ENCODE peak calls at places on chromosomes 11 and 22, in five cellular contexts. One of them, this sample, is unnamed.

GRCh38 chr11:92083123-92083522 is 141.5 kb upstream of the FAT3 start:
- DNase-seq in stomach: no peak
- DNase-seq in colonic mucosa: no peak
- DNase-seq in LHCN-M2: no peak
- DNase-seq in body of pancreas: no peak
- DNase-seq in this sample: no peak

GRCh38 chr11:132540586-132540985 is 991.7 kb downstream of the OPCML start:
- DNase-seq in body of pancreas: no peak
- DNase-seq in stomach: no peak
- DNase-seq in colonic mucosa: no peak
- DNase-seq in LHCN-M2: no peak
- DNase-seq in this sample: no peak

GRCh38 chr11:9774591-9775392 is 110.9 kb downstream of the SWAP70 start:
- DNase-seq in colonic mucosa: no peak
- DNase-seq in body of pancreas: no peak
- DNase-seq in LHCN-M2: peak
- DNase-seq in stomach: no peak
- DNase-seq in this sample: no peak

GRCh38 chr11:74492084-74492483 is 1.4 kb downstream of the LIPT2 start:
- DNase-seq in colonic mucosa: no peak
- DNase-seq in LHCN-M2: peak
- DNase-seq in stomach: no peak
- DNase-seq in body of pancreas: no peak
- DNase-seq in this sample: no peak

GRCh38 chr11:60863550-60864521 is 3.5 kb upstream of the ZP1 start:
- DNase-seq in body of pancreas: no peak
- DNase-seq in colonic mucosa: no peak
- DNase-seq in LHCN-M2: no peak
- DNase-seq in stomach: no peak
- DNase-seq in this sample: no peak

GRCh38 chr22:23207786-23208325 is 27.5 kb downstream of the BCR start:
- DNase-seq in colonic mucosa: no peak
- DNase-seq in LHCN-M2: no peak
- DNase-seq in body of pancreas: peak
- DNase-seq in stomach: no peak
- DNase-seq in this sample: no peak

GRCh38 chr11:23406131-23406819 is 546.0 kb upstream of the CCDC179 start:
- DNase-seq in body of pancreas: no peak
- DNase-seq in colonic mucosa: no peak
- DNase-seq in LHCN-M2: no peak
- DNase-seq in stomach: no peak
- DNase-seq in this sample: no peak

GRCh38 chr11:131776211-131776610 is 405.8 kb downstream of the NTM start:
- DNase-seq in body of pancreas: no peak
- DNase-seq in LHCN-M2: no peak
- DNase-seq in stomach: no peak
- DNase-seq in colonic mucosa: no peak
- DNase-seq in this sample: no peak

GRCh38 chr22:27195104-27195503 is 537.7 kb downstream of the MIAT start:
- DNase-seq in body of pancreas: no peak
- DNase-seq in colonic mucosa: peak
- DNase-seq in stomach: no peak
- DNase-seq in LHCN-M2: peak
- DNase-seq in this sample: no peak

GRCh38 chr11:31812392-31813241 is 1.5 kb upstream of the PAX6 start:
- DNase-seq in colonic mucosa: no peak
- DNase-seq in LHCN-M2: no peak
- DNase-seq in body of pancreas: no peak
- DNase-seq in stomach: no peak
- DNase-seq in this sample: no peak

GRCh38 chr22:44211946-44212930 is 31.5 kb downstream of the PARVG start:
- DNase-seq in stomach: no peak
- DNase-seq in body of pancreas: no peak
- DNase-seq in colonic mucosa: no peak
- DNase-seq in LHCN-M2: peak
- DNase-seq in this sample: no peak

GRCh38 chr11:129946256-129946655 is 50.9 kb upstream of the NFRKB start:
- DNase-seq in colonic mucosa: no peak
- DNase-seq in body of pancreas: no peak
- DNase-seq in stomach: no peak
- DNase-seq in LHCN-M2: peak
- DNase-seq in this sample: no peak

GRCh38 chr11:62592989-62593421 is 1.7 kb upstream of the TUT1 start:
- DNase-seq in LHCN-M2: no peak
- DNase-seq in colonic mucosa: no peak
- DNase-seq in body of pancreas: no peak
- DNase-seq in stomach: no peak
- DNase-seq in this sample: peak

GRCh38 chr11:28366549-28367341 is 258.6 kb downstream of the METTL15 start:
- DNase-seq in body of pancreas: no peak
- DNase-seq in LHCN-M2: no peak
- DNase-seq in stomach: no peak
- DNase-seq in colonic mucosa: no peak
- DNase-seq in this sample: no peak

GRCh38 chr11:65169164-65169641 is 830 bp upstream of the SPDYC start:
- DNase-seq in body of pancreas: no peak
- DNase-seq in LHCN-M2: peak
- DNase-seq in stomach: no peak
- DNase-seq in colonic mucosa: no peak
- DNase-seq in this sample: no peak

GRCh38 chr11:66744485-66745355 is 15.7 kb upstream of the SPTBN2 start:
- DNase-seq in stomach: peak
- DNase-seq in colonic mucosa: peak
- DNase-seq in body of pancreas: peak
- DNase-seq in LHCN-M2: peak
- DNase-seq in this sample: peak

GRCh38 chr11:103601230-103601846 is 435.1 kb upstream of the DDI1 start:
- DNase-seq in LHCN-M2: peak
- DNase-seq in stomach: no peak
- DNase-seq in colonic mucosa: peak
- DNase-seq in body of pancreas: peak
- DNase-seq in this sample: peak

GRCh38 chr11:783581-784015 is 6.3 kb downstream of the CEND1 start:
- DNase-seq in stomach: peak
- DNase-seq in colonic mucosa: peak
- DNase-seq in LHCN-M2: no peak
- DNase-seq in body of pancreas: peak
- DNase-seq in this sample: peak

GRCh38 chr11:59669611-59670009 is 773 bp upstream of the PATL1 start:
- DNase-seq in stomach: peak
- DNase-seq in colonic mucosa: peak
- DNase-seq in body of pancreas: no peak
- DNase-seq in LHCN-M2: no peak
- DNase-seq in this sample: no peak

GRCh38 chr11:69817265-69818236 is 1.7 kb downstream of the FGF3 start:
- DNase-seq in colonic mucosa: no peak
- DNase-seq in stomach: no peak
- DNase-seq in LHCN-M2: no peak
- DNase-seq in body of pancreas: no peak
- DNase-seq in this sample: no peak

GRCh38 chr22:50601669-50602337 is 1.2 kb downstream of the MAPK8IP2 start:
- DNase-seq in colonic mucosa: no peak
- DNase-seq in stomach: no peak
- DNase-seq in body of pancreas: no peak
- DNase-seq in LHCN-M2: no peak
- DNase-seq in this sample: no peak

GRCh38 chr11:102846292-102846691 is 2.9 kb upstream of the MMP3 start:
- DNase-seq in LHCN-M2: peak
- DNase-seq in body of pancreas: no peak
- DNase-seq in colonic mucosa: no peak
- DNase-seq in stomach: no peak
- DNase-seq in this sample: no peak

GRCh38 chr11:69055598-69056516 is 7.1 kb downstream of the TPCN2 start:
- DNase-seq in colonic mucosa: no peak
- DNase-seq in body of pancreas: peak
- DNase-seq in stomach: peak
- DNase-seq in LHCN-M2: no peak
- DNase-seq in this sample: peak

GRCh38 chr22:19984201-19984753 is 32.3 kb downstream of the ARVCF start:
- DNase-seq in LHCN-M2: peak
- DNase-seq in stomach: no peak
- DNase-seq in colonic mucosa: no peak
- DNase-seq in body of pancreas: peak
- DNase-seq in this sample: no peak